ENCODE peak calls at places on chromosome 11, in five cellular contexts. One of them, this sample, is unnamed.

GRCh38 chr11:17343907-17344306 is 7.7 kb upstream of the NCR3LG1 start:
- DNase-seq in HepG2: no peak
- DNase-seq in A549: no peak
- DNase-seq in GM12878: no peak
- DNase-seq in K562: no peak
- DNase-seq in this sample: peak

GRCh38 chr11:44327730-44328691 is 18.1 kb upstream of the ALX4 start:
- DNase-seq in HepG2: no peak
- DNase-seq in A549: no peak
- DNase-seq in GM12878: no peak
- DNase-seq in K562: no peak
- DNase-seq in this sample: no peak

GRCh38 chr11:67615455-67616430 is 9.0 kb downstream of the NDUFV1 start:
- DNase-seq in HepG2: peak
- DNase-seq in A549: peak
- DNase-seq in GM12878: no peak
- DNase-seq in K562: peak
- DNase-seq in this sample: no peak

GRCh38 chr11:111632798-111633197 is 30.5 kb downstream of the SIK2 start:
- DNase-seq in HepG2: no peak
- DNase-seq in A549: no peak
- DNase-seq in GM12878: no peak
- DNase-seq in K562: no peak
- DNase-seq in this sample: no peak

GRCh38 chr11:117830072-117830471 is 5.5 kb upstream of the FXYD2 start:
- DNase-seq in HepG2: no peak
- DNase-seq in A549: no peak
- DNase-seq in GM12878: no peak
- DNase-seq in K562: no peak
- DNase-seq in this sample: no peak

GRCh38 chr11:35487532-35488078 is 37.8 kb downstream of the PAMR1 start:
- DNase-seq in HepG2: peak
- DNase-seq in A549: no peak
- DNase-seq in GM12878: no peak
- DNase-seq in K562: peak
- DNase-seq in this sample: peak

GRCh38 chr11:106311531-106312230 is 234.2 kb downstream of the AASDHPPT start:
- DNase-seq in HepG2: no peak
- DNase-seq in A549: no peak
- DNase-seq in GM12878: no peak
- DNase-seq in K562: no peak
- DNase-seq in this sample: no peak

GRCh38 chr11:108147150-108147549 is 25.8 kb downstream of the ACAT1 start:
- DNase-seq in HepG2: no peak
- DNase-seq in A549: no peak
- DNase-seq in GM12878: no peak
- DNase-seq in K562: no peak
- DNase-seq in this sample: no peak

GRCh38 chr11:57798905-57799559 is 37.4 kb downstream of the CTNND1 start:
- DNase-seq in HepG2: peak
- DNase-seq in A549: no peak
- DNase-seq in GM12878: no peak
- DNase-seq in K562: peak
- DNase-seq in this sample: peak

GRCh38 chr11:110857885-110858555 is 145.8 kb upstream of the ARHGAP20 start:
- DNase-seq in HepG2: no peak
- DNase-seq in A549: no peak
- DNase-seq in GM12878: no peak
- DNase-seq in K562: no peak
- DNase-seq in this sample: peak

DNA sequence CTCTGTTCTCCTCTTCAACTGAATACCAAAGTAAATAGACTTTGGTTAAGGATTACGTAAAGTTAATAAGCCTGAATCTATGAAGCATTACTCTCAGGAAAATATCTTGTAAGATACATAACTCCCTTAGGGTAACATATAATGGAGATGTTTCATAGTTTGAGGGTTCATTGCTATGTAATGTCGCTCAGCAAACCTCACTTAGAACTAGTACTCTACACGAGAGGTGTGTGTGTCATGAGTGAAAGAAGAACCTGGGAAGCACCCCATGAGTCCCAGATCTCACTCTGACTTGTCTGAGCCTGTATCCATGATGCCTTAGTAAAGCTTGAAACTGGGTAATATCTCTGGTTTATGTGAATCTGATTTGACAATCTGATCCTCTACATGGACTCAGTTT is 429.5 kb upstream of the ANO3 start:
- DNase-seq in HepG2: no peak
- DNase-seq in A549: no peak
- DNase-seq in GM12878: no peak
- DNase-seq in K562: no peak
- DNase-seq in this sample: no peak
- TF ChIP-seq BHLHE40 in HepG2: no peak
- TF ChIP-seq BHLHE40 in A549: no peak
- TF ChIP-seq BHLHE40 in GM12878: no peak
- TF ChIP-seq BHLHE40 in K562: no peak
- TF ChIP-seq BHLHE40 in this sample: no peak

GRCh38 chr11:102347526-102348331 is 715 bp downstream of the BIRC2 start:
- DNase-seq in HepG2: peak
- DNase-seq in A549: no peak
- DNase-seq in GM12878: no peak
- DNase-seq in K562: peak
- DNase-seq in this sample: peak
- TF ChIP-seq USF2 in HepG2: no peak
- TF ChIP-seq USF2 in A549: no peak
- TF ChIP-seq USF2 in GM12878: no peak
- TF ChIP-seq USF2 in K562: no peak
- TF ChIP-seq USF2 in this sample: no peak

DNA sequence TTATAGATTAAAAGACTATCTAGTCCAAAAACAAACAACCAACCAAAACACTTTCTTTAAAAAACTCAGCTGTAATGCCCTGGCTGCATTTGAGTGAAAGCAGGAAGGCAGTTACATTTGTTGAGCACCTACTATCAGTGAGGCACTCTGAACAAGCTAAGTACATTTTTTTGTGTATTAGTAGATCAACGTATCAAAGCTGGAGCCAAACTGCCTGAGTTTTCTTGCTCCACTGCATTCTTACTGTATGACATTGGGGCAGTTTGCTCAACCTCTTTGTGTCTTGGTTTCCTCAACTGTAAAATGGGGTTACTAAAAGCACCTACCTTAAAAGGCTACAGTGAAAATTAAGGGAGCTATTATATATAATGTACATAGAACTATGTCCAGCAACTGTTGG is 22.0 kb downstream of the COA4 start:
- DNase-seq in HepG2: no peak
- DNase-seq in A549: no peak
- DNase-seq in GM12878: no peak
- DNase-seq in K562: no peak
- DNase-seq in this sample: peak
- TF ChIP-seq BHLHE40 in HepG2: no peak
- TF ChIP-seq BHLHE40 in A549: no peak
- TF ChIP-seq BHLHE40 in GM12878: no peak
- TF ChIP-seq BHLHE40 in K562: no peak
- TF ChIP-seq BHLHE40 in this sample: no peak

GRCh38 chr11:62911137-62912130 is 9.7 kb downstream of the CHRM1 start:
- DNase-seq in HepG2: no peak
- DNase-seq in A549: no peak
- DNase-seq in GM12878: no peak
- DNase-seq in K562: no peak
- DNase-seq in this sample: no peak

GRCh38 chr11:62908468-62909072 is 12.6 kb downstream of the CHRM1 start:
- DNase-seq in HepG2: no peak
- DNase-seq in A549: no peak
- DNase-seq in GM12878: no peak
- DNase-seq in K562: no peak
- DNase-seq in this sample: no peak

GRCh38 chr11:62910141-62910882 is 10.9 kb downstream of the CHRM1 start:
- DNase-seq in HepG2: no peak
- DNase-seq in A549: no peak
- DNase-seq in GM12878: no peak
- DNase-seq in K562: no peak
- DNase-seq in this sample: no peak

GRCh38 chr11:62912268-62912667 is 8.9 kb downstream of the CHRM1 start:
- DNase-seq in HepG2: no peak
- DNase-seq in A549: no peak
- DNase-seq in GM12878: no peak
- DNase-seq in K562: no peak
- DNase-seq in this sample: no peak

GRCh38 chr11:62909107-62909894 is 11.9 kb downstream of the CHRM1 start:
- DNase-seq in HepG2: peak
- DNase-seq in A549: peak
- DNase-seq in GM12878: no peak
- DNase-seq in K562: peak
- DNase-seq in this sample: peak
- TF ChIP-seq USF2 in HepG2: no peak
- TF ChIP-seq USF2 in A549: no peak
- TF ChIP-seq USF2 in GM12878: no peak
- TF ChIP-seq USF2 in K562: no peak
- TF ChIP-seq USF2 in this sample: no peak

GRCh38 chr11:12540913-12541587 is 133.2 kb upstream of the TEAD1 start:
- DNase-seq in HepG2: no peak
- DNase-seq in A549: peak
- DNase-seq in GM12878: no peak
- DNase-seq in K562: no peak
- DNase-seq in this sample: peak
- TF ChIP-seq BHLHE40 in HepG2: no peak
- TF ChIP-seq BHLHE40 in A549: no peak
- TF ChIP-seq BHLHE40 in GM12878: no peak
- TF ChIP-seq BHLHE40 in K562: no peak
- TF ChIP-seq BHLHE40 in this sample: no peak

GRCh38 chr11:46237248-46238077 is 40.0 kb upstream of the CREB3L1 start:
- DNase-seq in HepG2: no peak
- DNase-seq in A549: peak
- DNase-seq in GM12878: no peak
- DNase-seq in K562: peak
- DNase-seq in this sample: peak
- TF ChIP-seq USF2 in HepG2: no peak
- TF ChIP-seq USF2 in A549: no peak
- TF ChIP-seq USF2 in GM12878: no peak
- TF ChIP-seq USF2 in K562: no peak
- TF ChIP-seq USF2 in this sample: no peak

GRCh38 chr11:123480290-123480815 is 50.3 kb downstream of the GRAMD1B start:
- DNase-seq in HepG2: no peak
- DNase-seq in A549: no peak
- DNase-seq in GM12878: no peak
- DNase-seq in K562: no peak
- DNase-seq in this sample: no peak
- TF ChIP-seq BHLHE40 in HepG2: no peak
- TF ChIP-seq BHLHE40 in A549: no peak
- TF ChIP-seq BHLHE40 in GM12878: no peak
- TF ChIP-seq BHLHE40 in K562: no peak
- TF ChIP-seq BHLHE40 in this sample: no peak

DNA sequence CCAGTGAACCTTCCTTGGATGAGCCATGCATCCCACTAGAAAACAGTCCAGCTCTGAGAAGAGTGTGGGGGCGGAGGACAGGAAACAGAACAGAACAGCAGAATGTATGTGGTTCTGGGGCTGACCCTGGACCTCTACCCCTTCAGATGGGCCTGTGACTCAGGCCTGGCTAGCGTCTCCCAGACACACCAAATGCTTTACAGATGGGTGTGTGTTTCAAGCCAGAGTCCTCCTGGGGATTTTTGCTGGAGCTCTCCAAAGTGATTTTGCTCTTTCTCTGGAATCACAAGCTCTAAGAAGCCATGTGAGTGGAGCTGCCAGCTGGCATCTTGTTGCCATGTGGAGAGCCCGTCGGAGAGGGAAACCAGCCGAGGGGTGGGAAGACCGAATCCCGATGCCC is 13.2 kb upstream of the C1QTNF4 start:
- DNase-seq in HepG2: no peak
- DNase-seq in A549: no peak
- DNase-seq in GM12878: no peak
- DNase-seq in K562: peak
- DNase-seq in this sample: peak
- TF ChIP-seq USF2 in HepG2: no peak
- TF ChIP-seq USF2 in A549: no peak
- TF ChIP-seq USF2 in GM12878: no peak
- TF ChIP-seq USF2 in K562: no peak
- TF ChIP-seq USF2 in this sample: no peak

GRCh38 chr11:78417888-78418583 is 416 bp upstream of the GAB2 start:
- DNase-seq in HepG2: peak
- DNase-seq in A549: peak
- DNase-seq in GM12878: no peak
- DNase-seq in K562: peak
- DNase-seq in this sample: peak

GRCh38 chr11:78415338-78415737 is 2.3 kb downstream of the GAB2 start:
- DNase-seq in HepG2: no peak
- DNase-seq in A549: no peak
- DNase-seq in GM12878: no peak
- DNase-seq in K562: peak
- DNase-seq in this sample: no peak

GRCh38 chr11:78417175-78417887 is at the start of gene GAB2:
- DNase-seq in HepG2: no peak
- DNase-seq in A549: no peak
- DNase-seq in GM12878: no peak
- DNase-seq in K562: no peak
- DNase-seq in this sample: no peak

GRCh38 chr11:78414321-78415051 is 3.1 kb downstream of the GAB2 start:
- DNase-seq in HepG2: no peak
- DNase-seq in A549: peak
- DNase-seq in GM12878: no peak
- DNase-seq in K562: peak
- DNase-seq in this sample: peak

DNA sequence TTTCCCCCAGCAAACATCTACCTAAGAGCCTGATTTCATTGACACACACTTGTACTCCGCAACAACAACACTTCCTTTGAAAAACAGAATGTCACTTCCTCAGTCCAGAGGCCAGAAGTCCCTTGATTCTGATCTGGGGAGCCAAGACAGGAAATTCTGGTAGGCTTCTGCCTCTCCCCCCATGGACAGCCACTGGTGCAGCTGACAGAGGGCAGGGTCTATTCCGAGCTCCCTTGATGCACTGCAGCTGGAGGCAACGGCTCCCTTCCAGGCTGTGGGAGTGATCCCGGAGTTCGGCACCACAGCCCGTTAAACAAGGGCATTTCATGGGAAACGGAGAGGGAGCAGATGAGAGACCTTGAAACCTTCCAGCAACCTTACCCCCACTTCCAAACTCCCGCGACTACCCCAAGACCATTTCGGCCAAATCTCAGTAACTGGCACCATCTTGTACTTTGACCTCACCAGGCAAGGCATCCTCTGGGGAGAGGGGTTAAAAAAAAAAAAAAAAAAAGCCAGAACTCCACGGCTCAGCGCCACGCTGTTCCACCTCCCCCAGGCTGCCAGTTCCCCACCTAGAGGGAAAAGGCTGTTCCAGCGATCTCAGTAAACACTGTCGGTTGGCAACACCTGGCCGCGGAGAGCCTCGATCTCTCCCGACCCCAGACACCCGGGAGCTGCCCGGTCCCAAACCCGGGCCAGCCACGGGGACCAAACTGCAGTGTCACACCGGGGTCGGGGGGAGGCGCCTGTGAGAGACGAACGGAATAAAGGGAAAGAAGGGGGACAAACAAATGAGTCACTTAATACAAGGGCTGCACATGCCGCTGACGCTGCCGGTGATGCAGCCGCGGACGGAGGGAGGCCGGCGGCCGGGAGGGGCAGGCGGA is 1.1 kb downstream of the GAB2 start:
- DNase-seq in HepG2: peak
- DNase-seq in A549: peak
- DNase-seq in GM12878: no peak
- DNase-seq in K562: peak
- DNase-seq in this sample: peak
- TF ChIP-seq BHLHE40 in HepG2: peak
- TF ChIP-seq BHLHE40 in A549: peak
- TF ChIP-seq BHLHE40 in GM12878: peak
- TF ChIP-seq BHLHE40 in K562: peak
- TF ChIP-seq BHLHE40 in this sample: peak

GRCh38 chr11:3916962-3917361 is 61.5 kb downstream of the STIM1 start:
- DNase-seq in HepG2: no peak
- DNase-seq in A549: no peak
- DNase-seq in GM12878: no peak
- DNase-seq in K562: no peak
- DNase-seq in this sample: no peak
- TF ChIP-seq USF2 in HepG2: no peak
- TF ChIP-seq USF2 in A549: no peak
- TF ChIP-seq USF2 in GM12878: no peak
- TF ChIP-seq USF2 in K562: no peak
- TF ChIP-seq USF2 in this sample: no peak

This sample was measured in IMR-90.